ENCODE peak calls at places on chromosome 4, in nine cellular contexts. One of them, this sample, is unnamed.

GRCh38 chr4:176792348-176793059 is at the start of gene VEGFC:
- DNase-seq in fibroblast of mammary gland: peak
- DNase-seq in activated naive CD4-positive, alpha-beta T cell: no peak
- DNase-seq in BE2C: peak
- DNase-seq in AG04449: no peak
- DNase-seq in left cardiac atrium: peak
- DNase-seq in putamen: peak
- DNase-seq in HS-5: no peak
- DNase-seq in T-helper 2 cell: no peak
- DNase-seq in this sample: peak

GRCh38 chr4:155666701-155667537 is at the start of gene GUCY1A1:
- DNase-seq in fibroblast of mammary gland: no peak
- DNase-seq in activated naive CD4-positive, alpha-beta T cell: peak
- DNase-seq in BE2C: peak
- DNase-seq in AG04449: no peak
- DNase-seq in left cardiac atrium: peak
- DNase-seq in putamen: peak
- DNase-seq in HS-5: no peak
- DNase-seq in T-helper 2 cell: no peak
- DNase-seq in this sample: peak

GRCh38 chr4:75844151-75844662 is 58.0 kb downstream of the PPEF2 start:
- DNase-seq in fibroblast of mammary gland: peak
- DNase-seq in activated naive CD4-positive, alpha-beta T cell: no peak
- DNase-seq in BE2C: no peak
- DNase-seq in AG04449: peak
- DNase-seq in left cardiac atrium: no peak
- DNase-seq in putamen: no peak
- DNase-seq in HS-5: peak
- DNase-seq in T-helper 2 cell: no peak
- DNase-seq in this sample: peak

GRCh38 chr4:155419266-155419665 is 42.5 kb upstream of the MAP9 start:
- DNase-seq in fibroblast of mammary gland: peak
- DNase-seq in activated naive CD4-positive, alpha-beta T cell: no peak
- DNase-seq in BE2C: no peak
- DNase-seq in AG04449: no peak
- DNase-seq in left cardiac atrium: no peak
- DNase-seq in putamen: no peak
- DNase-seq in HS-5: no peak
- DNase-seq in T-helper 2 cell: no peak
- DNase-seq in this sample: peak

GRCh38 chr4:14247767-14248166 is 620.2 kb upstream of the BOD1L1 start:
- DNase-seq in fibroblast of mammary gland: no peak
- DNase-seq in activated naive CD4-positive, alpha-beta T cell: no peak
- DNase-seq in BE2C: no peak
- DNase-seq in AG04449: no peak
- DNase-seq in left cardiac atrium: no peak
- DNase-seq in putamen: peak
- DNase-seq in HS-5: no peak
- DNase-seq in T-helper 2 cell: no peak
- DNase-seq in this sample: no peak

GRCh38 chr4:187396106-187396505 is 599.5 kb upstream of the ZFP42 start:
- DNase-seq in fibroblast of mammary gland: no peak
- DNase-seq in activated naive CD4-positive, alpha-beta T cell: no peak
- DNase-seq in BE2C: no peak
- DNase-seq in AG04449: no peak
- DNase-seq in left cardiac atrium: no peak
- DNase-seq in putamen: peak
- DNase-seq in HS-5: no peak
- DNase-seq in T-helper 2 cell: no peak
- DNase-seq in this sample: no peak

GRCh38 chr4:173169428-173170209 is 1.0 kb downstream of the GALNT7 start:
- DNase-seq in fibroblast of mammary gland: peak
- DNase-seq in activated naive CD4-positive, alpha-beta T cell: peak
- DNase-seq in BE2C: peak
- DNase-seq in AG04449: no peak
- DNase-seq in left cardiac atrium: peak
- DNase-seq in putamen: peak
- DNase-seq in HS-5: no peak
- DNase-seq in T-helper 2 cell: peak
- DNase-seq in this sample: peak

GRCh38 chr4:150447356-150447755 is 134.6 kb upstream of the MAB21L2 start:
- DNase-seq in fibroblast of mammary gland: no peak
- DNase-seq in activated naive CD4-positive, alpha-beta T cell: no peak
- DNase-seq in BE2C: peak
- DNase-seq in AG04449: no peak
- DNase-seq in left cardiac atrium: no peak
- DNase-seq in putamen: no peak
- DNase-seq in HS-5: no peak
- DNase-seq in T-helper 2 cell: no peak
- DNase-seq in this sample: no peak

GRCh38 chr4:146763560-146763959 is 124.9 kb downstream of the POU4F2 start:
- DNase-seq in fibroblast of mammary gland: no peak
- DNase-seq in activated naive CD4-positive, alpha-beta T cell: no peak
- DNase-seq in BE2C: no peak
- DNase-seq in AG04449: no peak
- DNase-seq in left cardiac atrium: no peak
- DNase-seq in putamen: no peak
- DNase-seq in HS-5: no peak
- DNase-seq in T-helper 2 cell: no peak
- DNase-seq in this sample: no peak

GRCh38 chr4:1410491-1411325 is 4.5 kb upstream of the NKX1-1 start:
- DNase-seq in fibroblast of mammary gland: peak
- DNase-seq in activated naive CD4-positive, alpha-beta T cell: no peak
- DNase-seq in BE2C: no peak
- DNase-seq in AG04449: no peak
- DNase-seq in left cardiac atrium: peak
- DNase-seq in putamen: no peak
- DNase-seq in HS-5: no peak
- DNase-seq in T-helper 2 cell: no peak
- DNase-seq in this sample: no peak

GRCh38 chr4:169254546-169254983 is 16.2 kb downstream of the SH3RF1 start:
- DNase-seq in fibroblast of mammary gland: peak
- DNase-seq in activated naive CD4-positive, alpha-beta T cell: no peak
- DNase-seq in BE2C: peak
- DNase-seq in AG04449: no peak
- DNase-seq in left cardiac atrium: no peak
- DNase-seq in putamen: no peak
- DNase-seq in HS-5: peak
- DNase-seq in T-helper 2 cell: no peak
- DNase-seq in this sample: peak

GRCh38 chr4:88742561-88742960 is 44.9 kb upstream of the NAP1L5 start:
- DNase-seq in fibroblast of mammary gland: no peak
- DNase-seq in activated naive CD4-positive, alpha-beta T cell: no peak
- DNase-seq in BE2C: no peak
- DNase-seq in AG04449: no peak
- DNase-seq in left cardiac atrium: no peak
- DNase-seq in putamen: no peak
- DNase-seq in HS-5: no peak
- DNase-seq in T-helper 2 cell: no peak
- DNase-seq in this sample: no peak

GRCh38 chr4:24400537-24400936 is 183.8 kb downstream of the DHX15 start:
- DNase-seq in fibroblast of mammary gland: no peak
- DNase-seq in activated naive CD4-positive, alpha-beta T cell: no peak
- DNase-seq in BE2C: no peak
- DNase-seq in AG04449: no peak
- DNase-seq in left cardiac atrium: no peak
- DNase-seq in putamen: peak
- DNase-seq in HS-5: no peak
- DNase-seq in T-helper 2 cell: no peak
- DNase-seq in this sample: no peak

GRCh38 chr4:110109455-110109854 is 89.0 kb downstream of the ELOVL6 start:
- DNase-seq in fibroblast of mammary gland: no peak
- DNase-seq in activated naive CD4-positive, alpha-beta T cell: no peak
- DNase-seq in BE2C: no peak
- DNase-seq in AG04449: peak
- DNase-seq in left cardiac atrium: no peak
- DNase-seq in putamen: no peak
- DNase-seq in HS-5: no peak
- DNase-seq in T-helper 2 cell: no peak
- DNase-seq in this sample: peak

GRCh38 chr4:71980976-71981375 is 50.8 kb upstream of the NPFFR2 start:
- DNase-seq in fibroblast of mammary gland: no peak
- DNase-seq in activated naive CD4-positive, alpha-beta T cell: no peak
- DNase-seq in BE2C: no peak
- DNase-seq in AG04449: no peak
- DNase-seq in left cardiac atrium: no peak
- DNase-seq in putamen: no peak
- DNase-seq in HS-5: no peak
- DNase-seq in T-helper 2 cell: no peak
- DNase-seq in this sample: no peak

GRCh38 chr4:86344127-86344526 is 15.7 kb downstream of the MAPK10 start:
- DNase-seq in fibroblast of mammary gland: no peak
- DNase-seq in activated naive CD4-positive, alpha-beta T cell: no peak
- DNase-seq in BE2C: no peak
- DNase-seq in AG04449: no peak
- DNase-seq in left cardiac atrium: no peak
- DNase-seq in putamen: no peak
- DNase-seq in HS-5: no peak
- DNase-seq in T-helper 2 cell: no peak
- DNase-seq in this sample: no peak

GRCh38 chr4:16897991-16898827 is at the start of gene LDB2:
- DNase-seq in fibroblast of mammary gland: peak
- DNase-seq in activated naive CD4-positive, alpha-beta T cell: no peak
- DNase-seq in BE2C: peak
- DNase-seq in AG04449: peak
- DNase-seq in left cardiac atrium: peak
- DNase-seq in putamen: peak
- DNase-seq in HS-5: no peak
- DNase-seq in T-helper 2 cell: no peak
- DNase-seq in this sample: peak

GRCh38 chr4:56786955-56787354 is 34.5 kb downstream of the SPINK2 start:
- DNase-seq in fibroblast of mammary gland: peak
- DNase-seq in activated naive CD4-positive, alpha-beta T cell: no peak
- DNase-seq in BE2C: peak
- DNase-seq in AG04449: no peak
- DNase-seq in left cardiac atrium: peak
- DNase-seq in putamen: no peak
- DNase-seq in HS-5: peak
- DNase-seq in T-helper 2 cell: no peak
- DNase-seq in this sample: peak

GRCh38 chr4:22688236-22688635 is 4.5 kb upstream of the GBA3 start:
- DNase-seq in fibroblast of mammary gland: peak
- DNase-seq in activated naive CD4-positive, alpha-beta T cell: no peak
- DNase-seq in BE2C: no peak
- DNase-seq in AG04449: no peak
- DNase-seq in left cardiac atrium: no peak
- DNase-seq in putamen: no peak
- DNase-seq in HS-5: peak
- DNase-seq in T-helper 2 cell: no peak
- DNase-seq in this sample: no peak

GRCh38 chr4:184762100-184762499 is 28.2 kb upstream of the CENPU start:
- DNase-seq in fibroblast of mammary gland: no peak
- DNase-seq in activated naive CD4-positive, alpha-beta T cell: peak
- DNase-seq in BE2C: no peak
- DNase-seq in AG04449: no peak
- DNase-seq in left cardiac atrium: no peak
- DNase-seq in putamen: no peak
- DNase-seq in HS-5: no peak
- DNase-seq in T-helper 2 cell: no peak
- DNase-seq in this sample: no peak

GRCh38 chr4:65391382-65391781 is 278.9 kb downstream of the EPHA5 start:
- DNase-seq in fibroblast of mammary gland: no peak
- DNase-seq in activated naive CD4-positive, alpha-beta T cell: no peak
- DNase-seq in BE2C: no peak
- DNase-seq in AG04449: no peak
- DNase-seq in left cardiac atrium: no peak
- DNase-seq in putamen: no peak
- DNase-seq in HS-5: no peak
- DNase-seq in T-helper 2 cell: no peak
- DNase-seq in this sample: no peak

GRCh38 chr4:23873717-23874535 is 15.9 kb downstream of the PPARGC1A start:
- DNase-seq in fibroblast of mammary gland: no peak
- DNase-seq in activated naive CD4-positive, alpha-beta T cell: no peak
- DNase-seq in BE2C: no peak
- DNase-seq in AG04449: no peak
- DNase-seq in left cardiac atrium: no peak
- DNase-seq in putamen: no peak
- DNase-seq in HS-5: no peak
- DNase-seq in T-helper 2 cell: no peak
- DNase-seq in this sample: no peak

GRCh38 chr4:38072578-38072977 is 112.4 kb downstream of the PTTG2 start:
- DNase-seq in fibroblast of mammary gland: no peak
- DNase-seq in activated naive CD4-positive, alpha-beta T cell: no peak
- DNase-seq in BE2C: no peak
- DNase-seq in AG04449: no peak
- DNase-seq in left cardiac atrium: no peak
- DNase-seq in putamen: no peak
- DNase-seq in HS-5: no peak
- DNase-seq in T-helper 2 cell: no peak
- DNase-seq in this sample: peak

GRCh38 chr4:170057851-170058250 is 31.7 kb upstream of the MFAP3L start:
- DNase-seq in fibroblast of mammary gland: no peak
- DNase-seq in activated naive CD4-positive, alpha-beta T cell: no peak
- DNase-seq in BE2C: no peak
- DNase-seq in AG04449: no peak
- DNase-seq in left cardiac atrium: no peak
- DNase-seq in putamen: no peak
- DNase-seq in HS-5: no peak
- DNase-seq in T-helper 2 cell: no peak
- DNase-seq in this sample: no peak

GRCh38 chr4:168604496-168605373 is 107.9 kb downstream of the PALLD start:
- DNase-seq in fibroblast of mammary gland: peak
- DNase-seq in activated naive CD4-positive, alpha-beta T cell: no peak
- DNase-seq in BE2C: no peak
- DNase-seq in AG04449: no peak
- DNase-seq in left cardiac atrium: peak
- DNase-seq in putamen: peak
- DNase-seq in HS-5: peak
- DNase-seq in T-helper 2 cell: no peak
- DNase-seq in this sample: peak

GRCh38 chr4:8698341-8699062 is 105.9 kb downstream of the CPZ start:
- DNase-seq in fibroblast of mammary gland: no peak
- DNase-seq in activated naive CD4-positive, alpha-beta T cell: no peak
- DNase-seq in BE2C: peak
- DNase-seq in AG04449: no peak
- DNase-seq in left cardiac atrium: no peak
- DNase-seq in putamen: no peak
- DNase-seq in HS-5: no peak
- DNase-seq in T-helper 2 cell: no peak
- DNase-seq in this sample: no peak

GRCh38 chr4:118400362-118400761 is 47.6 kb upstream of the PRSS12 start:
- DNase-seq in fibroblast of mammary gland: no peak
- DNase-seq in activated naive CD4-positive, alpha-beta T cell: no peak
- DNase-seq in BE2C: no peak
- DNase-seq in AG04449: no peak
- DNase-seq in left cardiac atrium: no peak
- DNase-seq in putamen: no peak
- DNase-seq in HS-5: no peak
- DNase-seq in T-helper 2 cell: no peak
- DNase-seq in this sample: no peak

GRCh38 chr4:102959503-102959902 is 60.0 kb downstream of the SLC9B1 start:
- DNase-seq in fibroblast of mammary gland: no peak
- DNase-seq in activated naive CD4-positive, alpha-beta T cell: no peak
- DNase-seq in BE2C: no peak
- DNase-seq in AG04449: no peak
- DNase-seq in left cardiac atrium: no peak
- DNase-seq in putamen: no peak
- DNase-seq in HS-5: no peak
- DNase-seq in T-helper 2 cell: no peak
- DNase-seq in this sample: no peak

GRCh38 chr4:154277164-154277563 is 214.4 kb downstream of the DCHS2 start:
- DNase-seq in fibroblast of mammary gland: no peak
- DNase-seq in activated naive CD4-positive, alpha-beta T cell: no peak
- DNase-seq in BE2C: no peak
- DNase-seq in AG04449: no peak
- DNase-seq in left cardiac atrium: no peak
- DNase-seq in putamen: no peak
- DNase-seq in HS-5: no peak
- DNase-seq in T-helper 2 cell: no peak
- DNase-seq in this sample: no peak

GRCh38 chr4:152112887-152113286 is 352.1 kb upstream of the GATB start:
- DNase-seq in fibroblast of mammary gland: no peak
- DNase-seq in activated naive CD4-positive, alpha-beta T cell: no peak
- DNase-seq in BE2C: no peak
- DNase-seq in AG04449: no peak
- DNase-seq in left cardiac atrium: no peak
- DNase-seq in putamen: no peak
- DNase-seq in HS-5: no peak
- DNase-seq in T-helper 2 cell: no peak
- DNase-seq in this sample: no peak

GRCh38 chr4:14110407-14110806 is 482.9 kb upstream of the BOD1L1 start:
- DNase-seq in fibroblast of mammary gland: peak
- DNase-seq in activated naive CD4-positive, alpha-beta T cell: no peak
- DNase-seq in BE2C: no peak
- DNase-seq in AG04449: peak
- DNase-seq in left cardiac atrium: no peak
- DNase-seq in putamen: no peak
- DNase-seq in HS-5: no peak
- DNase-seq in T-helper 2 cell: no peak
- DNase-seq in this sample: peak

This sample was measured in fibroblast of gingiva.